ENCODE peak calls at places on chromosomes 12 and 14, in five cellular contexts. C is stimulated activated CD4-positive, alpha-beta T cell treated with anti-CD3 and anti-CD28 coated beads, TNF-alpha, amount 100 ng/mL, for 48 hours; M is cardiac fibroblast; I is fibroblast of villous mesenchyme; Z is astrocyte. H is an unnamed sample.

GRCh38 chr12:26680724-26681455 is 152.1 kb downstream of the ITPR2 start:
- DNase-seq in C (no peak), M (peak; percentile 55), I (no peak), Z (peak; percentile 48), H (no peak)

GRCh38 chr14:85531141-85531593 is 1.2 kb downstream of the FLRT2 start:
- DNase-seq in C (no peak), M (peak; percentile 87), I (peak; percentile 77), Z (peak; percentile 64), H (peak; percentile 91)

GRCh38 chr12:25377475-25378179 is 126.9 kb upstream of the KRAS start:
- DNase-seq in C (peak; percentile 21), M (peak; percentile 37), I (peak; percentile 56), Z (peak; percentile 63), H (peak; percentile 21)

GRCh38 chr12:1630081-1630826 is 1.2 kb downstream of the WNT5B start:
- DNase-seq in C (no peak), M (peak; percentile 40), I (no peak), Z (no peak), H (peak; percentile 70)

GRCh38 chr12:1606021-1606622 is 11.7 kb upstream of the FBXL14 start:
- DNase-seq in C (peak; percentile 41), M (peak; percentile 94), I (peak; percentile 93), Z (peak; percentile 77), H (peak; percentile 93)

GRCh38 chr12:22287056-22287455 is 47.5 kb downstream of the ST8SIA1 start:
- DNase-seq in C (no peak), M (no peak), I (no peak), Z (no peak), H (no peak)

GRCh38 chr12:15225136-15225535 is 3.9 kb upstream of the RERG start:
- DNase-seq in C (no peak), M (no peak), I (no peak), Z (no peak), H (no peak)

GRCh38 chr12:118127867-118128266 is 8.1 kb upstream of the PEBP1 start:
- DNase-seq in C (no peak), M (no peak), I (no peak), Z (no peak), H (no peak)

GRCh38 chr14:33676135-33676566 is 274.7 kb downstream of the EGLN3 start:
- DNase-seq in C (no peak), M (peak; percentile 67), I (peak; percentile 24), Z (peak; percentile 57), H (peak; percentile 90)

GRCh38 chr12:51415931-51416330 is 8.7 kb upstream of the SLC4A8 start:
- DNase-seq in C (no peak), M (no peak), I (no peak), Z (no peak), H (no peak)

GRCh38 chr14:50335389-50335788 is 23.3 kb downstream of the DMAC2L start:
- DNase-seq in C (no peak), M (peak; percentile 73), I (peak; percentile 75), Z (peak; percentile 56), H (peak; percentile 87)

GRCh38 chr14:39050389-39050788 is 52.6 kb downstream of the SEC23A start:
- DNase-seq in C (no peak), M (peak; percentile 47), I (peak; percentile 71), Z (peak; percentile 80), H (no peak)

GRCh38 chr12:95200128-95200973 is 16.9 kb downstream of the FGD6 start:
- DNase-seq in C (no peak), M (peak; percentile 66), I (peak; percentile 64), Z (no peak), H (no peak)

GRCh38 chr14:98623806-98624430 is 648.1 kb downstream of the BCL11B start:
- DNase-seq in C (no peak), M (no peak), I (no peak), Z (peak; percentile 5), H (no peak)

GRCh38 chr12:124550123-124551089 is 17.0 kb downstream of the NCOR2 start:
- DNase-seq in C (no peak), M (no peak), I (no peak), Z (no peak), H (no peak)

GRCh38 chr14:102775855-102776760 is 1.1 kb upstream of the TRAF3 start:
- DNase-seq in C (no peak), M (peak; percentile 79), I (peak; percentile 55), Z (peak; percentile 77), H (no peak)

GRCh38 chr14:101503431-101504095 is 57.7 kb upstream of the DIO3 start:
- DNase-seq in C (no peak), M (no peak), I (no peak), Z (no peak), H (no peak)

GRCh38 chr12:66025477-66025876 is 105.1 kb downstream of the LLPH start:
- DNase-seq in C (no peak), M (no peak), I (no peak), Z (peak; percentile 90), H (no peak)

GRCh38 chr14:74551903-74552371 is 58.4 kb downstream of the ISCA2 start:
- DNase-seq in C (no peak), M (no peak), I (no peak), Z (no peak), H (peak; percentile 45)

GRCh38 chr14:63431466-63431865 is 111.7 kb downstream of the PPP2R5E start:
- DNase-seq in C (no peak), M (no peak), I (no peak), Z (no peak), H (no peak)

GRCh38 chr12:54616933-54617535 is 17.7 kb downstream of the LACRT start:
- DNase-seq in C (no peak), M (no peak), I (no peak), Z (no peak), H (no peak)

H was measured in mesendoderm.